ENCODE peak calls at places on chromosomes 16 and 17, in nine cellular contexts. One of them, this sample, is unnamed.

GRCh38 chr17:62656446-62656845 is 29.0 kb downstream of the MRC2 start:
- DNase-seq in stimulated activated CD8-positive, alpha-beta memory T cell treated with anti-CD3 and anti-CD28 coated beads, Interleukin-4, amount 100 ng/mL, for 24 hours: no peak
- DNase-seq in lower leg skin: no peak
- DNase-seq in stimulated activated CD4-positive, alpha-beta T cell treated with anti-CD3 and anti-CD28 coated beads, Interleukin-1b, Interleukin-23, amount 100 ng/mL, for 24 hours: no peak
- DNase-seq in renal cortical epithelial cell: no peak
- DNase-seq in ACHN: no peak
- DNase-seq in AG09319: no peak
- DNase-seq in activated naive CD4-positive, alpha-beta T cell: no peak
- DNase-seq in GM23248: no peak
- DNase-seq in this sample: no peak

GRCh38 chr16:2056077-2056476 is 8.3 kb downstream of the TSC2 start:
- DNase-seq in stimulated activated CD8-positive, alpha-beta memory T cell treated with anti-CD3 and anti-CD28 coated beads, Interleukin-4, amount 100 ng/mL, for 24 hours: no peak
- DNase-seq in lower leg skin: no peak
- DNase-seq in stimulated activated CD4-positive, alpha-beta T cell treated with anti-CD3 and anti-CD28 coated beads, Interleukin-1b, Interleukin-23, amount 100 ng/mL, for 24 hours: no peak
- DNase-seq in renal cortical epithelial cell: no peak
- DNase-seq in ACHN: no peak
- DNase-seq in AG09319: no peak
- DNase-seq in activated naive CD4-positive, alpha-beta T cell: no peak
- DNase-seq in GM23248: no peak
- DNase-seq in this sample: no peak

GRCh38 chr17:19433727-19434340 is 22.8 kb downstream of the RNF112 start:
- DNase-seq in stimulated activated CD8-positive, alpha-beta memory T cell treated with anti-CD3 and anti-CD28 coated beads, Interleukin-4, amount 100 ng/mL, for 24 hours: no peak
- DNase-seq in lower leg skin: no peak
- DNase-seq in stimulated activated CD4-positive, alpha-beta T cell treated with anti-CD3 and anti-CD28 coated beads, Interleukin-1b, Interleukin-23, amount 100 ng/mL, for 24 hours: no peak
- DNase-seq in renal cortical epithelial cell: no peak
- DNase-seq in ACHN: no peak
- DNase-seq in AG09319: no peak
- DNase-seq in activated naive CD4-positive, alpha-beta T cell: no peak
- DNase-seq in GM23248: no peak
- DNase-seq in this sample: no peak

GRCh38 chr17:57518587-57519118 is 226.4 kb downstream of the CCDC182 start:
- DNase-seq in stimulated activated CD8-positive, alpha-beta memory T cell treated with anti-CD3 and anti-CD28 coated beads, Interleukin-4, amount 100 ng/mL, for 24 hours: no peak
- DNase-seq in lower leg skin: no peak
- DNase-seq in stimulated activated CD4-positive, alpha-beta T cell treated with anti-CD3 and anti-CD28 coated beads, Interleukin-1b, Interleukin-23, amount 100 ng/mL, for 24 hours: no peak
- DNase-seq in renal cortical epithelial cell: no peak
- DNase-seq in ACHN: peak
- DNase-seq in AG09319: no peak
- DNase-seq in activated naive CD4-positive, alpha-beta T cell: no peak
- DNase-seq in GM23248: no peak
- DNase-seq in this sample: no peak

GRCh38 chr16:19380316-19380715 is 37.4 kb upstream of the TMC5 start:
- DNase-seq in stimulated activated CD8-positive, alpha-beta memory T cell treated with anti-CD3 and anti-CD28 coated beads, Interleukin-4, amount 100 ng/mL, for 24 hours: no peak
- DNase-seq in lower leg skin: no peak
- DNase-seq in stimulated activated CD4-positive, alpha-beta T cell treated with anti-CD3 and anti-CD28 coated beads, Interleukin-1b, Interleukin-23, amount 100 ng/mL, for 24 hours: no peak
- DNase-seq in renal cortical epithelial cell: no peak
- DNase-seq in ACHN: no peak
- DNase-seq in AG09319: no peak
- DNase-seq in activated naive CD4-positive, alpha-beta T cell: no peak
- DNase-seq in GM23248: no peak
- DNase-seq in this sample: no peak

GRCh38 chr17:69728816-69729215 is 314.3 kb downstream of the MAP2K6 start:
- DNase-seq in stimulated activated CD8-positive, alpha-beta memory T cell treated with anti-CD3 and anti-CD28 coated beads, Interleukin-4, amount 100 ng/mL, for 24 hours: no peak
- DNase-seq in lower leg skin: no peak
- DNase-seq in stimulated activated CD4-positive, alpha-beta T cell treated with anti-CD3 and anti-CD28 coated beads, Interleukin-1b, Interleukin-23, amount 100 ng/mL, for 24 hours: no peak
- DNase-seq in renal cortical epithelial cell: no peak
- DNase-seq in ACHN: no peak
- DNase-seq in AG09319: no peak
- DNase-seq in activated naive CD4-positive, alpha-beta T cell: no peak
- DNase-seq in GM23248: no peak
- DNase-seq in this sample: peak

GRCh38 chr16:4936991-4937781 is at the start of gene PPL:
- DNase-seq in stimulated activated CD8-positive, alpha-beta memory T cell treated with anti-CD3 and anti-CD28 coated beads, Interleukin-4, amount 100 ng/mL, for 24 hours: no peak
- DNase-seq in lower leg skin: peak
- DNase-seq in stimulated activated CD4-positive, alpha-beta T cell treated with anti-CD3 and anti-CD28 coated beads, Interleukin-1b, Interleukin-23, amount 100 ng/mL, for 24 hours: no peak
- DNase-seq in renal cortical epithelial cell: peak
- DNase-seq in ACHN: peak
- DNase-seq in AG09319: no peak
- DNase-seq in activated naive CD4-positive, alpha-beta T cell: no peak
- DNase-seq in GM23248: no peak
- DNase-seq in this sample: no peak

GRCh38 chr17:45719335-45720071 is 64.6 kb upstream of the CRHR1 start:
- DNase-seq in stimulated activated CD8-positive, alpha-beta memory T cell treated with anti-CD3 and anti-CD28 coated beads, Interleukin-4, amount 100 ng/mL, for 24 hours: no peak
- DNase-seq in lower leg skin: peak
- DNase-seq in stimulated activated CD4-positive, alpha-beta T cell treated with anti-CD3 and anti-CD28 coated beads, Interleukin-1b, Interleukin-23, amount 100 ng/mL, for 24 hours: no peak
- DNase-seq in renal cortical epithelial cell: peak
- DNase-seq in ACHN: peak
- DNase-seq in AG09319: peak
- DNase-seq in activated naive CD4-positive, alpha-beta T cell: no peak
- DNase-seq in GM23248: peak
- DNase-seq in this sample: peak

GRCh38 chr17:6098466-6099180 is 28.4 kb downstream of the WSCD1 start:
- DNase-seq in stimulated activated CD8-positive, alpha-beta memory T cell treated with anti-CD3 and anti-CD28 coated beads, Interleukin-4, amount 100 ng/mL, for 24 hours: no peak
- DNase-seq in lower leg skin: no peak
- DNase-seq in stimulated activated CD4-positive, alpha-beta T cell treated with anti-CD3 and anti-CD28 coated beads, Interleukin-1b, Interleukin-23, amount 100 ng/mL, for 24 hours: no peak
- DNase-seq in renal cortical epithelial cell: no peak
- DNase-seq in ACHN: no peak
- DNase-seq in AG09319: no peak
- DNase-seq in activated naive CD4-positive, alpha-beta T cell: no peak
- DNase-seq in GM23248: no peak
- DNase-seq in this sample: no peak

GRCh38 chr16:996672-997071 is 15.1 kb downstream of the SOX8 start:
- DNase-seq in stimulated activated CD8-positive, alpha-beta memory T cell treated with anti-CD3 and anti-CD28 coated beads, Interleukin-4, amount 100 ng/mL, for 24 hours: no peak
- DNase-seq in lower leg skin: no peak
- DNase-seq in stimulated activated CD4-positive, alpha-beta T cell treated with anti-CD3 and anti-CD28 coated beads, Interleukin-1b, Interleukin-23, amount 100 ng/mL, for 24 hours: no peak
- DNase-seq in renal cortical epithelial cell: no peak
- DNase-seq in ACHN: no peak
- DNase-seq in AG09319: no peak
- DNase-seq in activated naive CD4-positive, alpha-beta T cell: no peak
- DNase-seq in GM23248: no peak
- DNase-seq in this sample: no peak

GRCh38 chr16:57795431-57795878 is 6.8 kb downstream of the KIFC3 start:
- DNase-seq in stimulated activated CD8-positive, alpha-beta memory T cell treated with anti-CD3 and anti-CD28 coated beads, Interleukin-4, amount 100 ng/mL, for 24 hours: peak
- DNase-seq in lower leg skin: no peak
- DNase-seq in stimulated activated CD4-positive, alpha-beta T cell treated with anti-CD3 and anti-CD28 coated beads, Interleukin-1b, Interleukin-23, amount 100 ng/mL, for 24 hours: no peak
- DNase-seq in renal cortical epithelial cell: peak
- DNase-seq in ACHN: peak
- DNase-seq in AG09319: no peak
- DNase-seq in activated naive CD4-positive, alpha-beta T cell: no peak
- DNase-seq in GM23248: peak
- DNase-seq in this sample: no peak

GRCh38 chr17:60435244-60436170 is 13.2 kb downstream of the CHCT1 start:
- DNase-seq in stimulated activated CD8-positive, alpha-beta memory T cell treated with anti-CD3 and anti-CD28 coated beads, Interleukin-4, amount 100 ng/mL, for 24 hours: peak
- DNase-seq in lower leg skin: peak
- DNase-seq in stimulated activated CD4-positive, alpha-beta T cell treated with anti-CD3 and anti-CD28 coated beads, Interleukin-1b, Interleukin-23, amount 100 ng/mL, for 24 hours: peak
- DNase-seq in renal cortical epithelial cell: peak
- DNase-seq in ACHN: peak
- DNase-seq in AG09319: peak
- DNase-seq in activated naive CD4-positive, alpha-beta T cell: peak
- DNase-seq in GM23248: peak
- DNase-seq in this sample: no peak

GRCh38 chr16:51180719-51181494 is 29.8 kb upstream of the SALL1 start:
- DNase-seq in stimulated activated CD8-positive, alpha-beta memory T cell treated with anti-CD3 and anti-CD28 coated beads, Interleukin-4, amount 100 ng/mL, for 24 hours: no peak
- DNase-seq in lower leg skin: no peak
- DNase-seq in stimulated activated CD4-positive, alpha-beta T cell treated with anti-CD3 and anti-CD28 coated beads, Interleukin-1b, Interleukin-23, amount 100 ng/mL, for 24 hours: no peak
- DNase-seq in renal cortical epithelial cell: peak
- DNase-seq in ACHN: no peak
- DNase-seq in AG09319: no peak
- DNase-seq in activated naive CD4-positive, alpha-beta T cell: no peak
- DNase-seq in GM23248: no peak
- DNase-seq in this sample: no peak

GRCh38 chr16:5459863-5460262 is 362.3 kb upstream of the EEF2KMT start:
- DNase-seq in stimulated activated CD8-positive, alpha-beta memory T cell treated with anti-CD3 and anti-CD28 coated beads, Interleukin-4, amount 100 ng/mL, for 24 hours: no peak
- DNase-seq in lower leg skin: no peak
- DNase-seq in stimulated activated CD4-positive, alpha-beta T cell treated with anti-CD3 and anti-CD28 coated beads, Interleukin-1b, Interleukin-23, amount 100 ng/mL, for 24 hours: no peak
- DNase-seq in renal cortical epithelial cell: no peak
- DNase-seq in ACHN: no peak
- DNase-seq in AG09319: no peak
- DNase-seq in activated naive CD4-positive, alpha-beta T cell: no peak
- DNase-seq in GM23248: no peak
- DNase-seq in this sample: no peak

GRCh38 chr17:65268832-65269231 is 131.7 kb downstream of the RGS9 start:
- DNase-seq in stimulated activated CD8-positive, alpha-beta memory T cell treated with anti-CD3 and anti-CD28 coated beads, Interleukin-4, amount 100 ng/mL, for 24 hours: no peak
- DNase-seq in lower leg skin: no peak
- DNase-seq in stimulated activated CD4-positive, alpha-beta T cell treated with anti-CD3 and anti-CD28 coated beads, Interleukin-1b, Interleukin-23, amount 100 ng/mL, for 24 hours: no peak
- DNase-seq in renal cortical epithelial cell: no peak
- DNase-seq in ACHN: no peak
- DNase-seq in AG09319: no peak
- DNase-seq in activated naive CD4-positive, alpha-beta T cell: no peak
- DNase-seq in GM23248: peak
- DNase-seq in this sample: no peak

GRCh38 chr17:12928736-12929135 is 89.1 kb downstream of the ELAC2 start:
- DNase-seq in stimulated activated CD8-positive, alpha-beta memory T cell treated with anti-CD3 and anti-CD28 coated beads, Interleukin-4, amount 100 ng/mL, for 24 hours: no peak
- DNase-seq in lower leg skin: no peak
- DNase-seq in stimulated activated CD4-positive, alpha-beta T cell treated with anti-CD3 and anti-CD28 coated beads, Interleukin-1b, Interleukin-23, amount 100 ng/mL, for 24 hours: no peak
- DNase-seq in renal cortical epithelial cell: peak
- DNase-seq in ACHN: peak
- DNase-seq in AG09319: no peak
- DNase-seq in activated naive CD4-positive, alpha-beta T cell: no peak
- DNase-seq in GM23248: peak
- DNase-seq in this sample: no peak

GRCh38 chr17:1754430-1755112 is 7.3 kb upstream of the SERPINF1 start:
- DNase-seq in stimulated activated CD8-positive, alpha-beta memory T cell treated with anti-CD3 and anti-CD28 coated beads, Interleukin-4, amount 100 ng/mL, for 24 hours: no peak
- DNase-seq in lower leg skin: no peak
- DNase-seq in stimulated activated CD4-positive, alpha-beta T cell treated with anti-CD3 and anti-CD28 coated beads, Interleukin-1b, Interleukin-23, amount 100 ng/mL, for 24 hours: no peak
- DNase-seq in renal cortical epithelial cell: no peak
- DNase-seq in ACHN: no peak
- DNase-seq in AG09319: no peak
- DNase-seq in activated naive CD4-positive, alpha-beta T cell: no peak
- DNase-seq in GM23248: no peak
- DNase-seq in this sample: no peak

GRCh38 chr17:27502526-27503324 is 46.5 kb downstream of the KSR1 start:
- DNase-seq in stimulated activated CD8-positive, alpha-beta memory T cell treated with anti-CD3 and anti-CD28 coated beads, Interleukin-4, amount 100 ng/mL, for 24 hours: no peak
- DNase-seq in lower leg skin: no peak
- DNase-seq in stimulated activated CD4-positive, alpha-beta T cell treated with anti-CD3 and anti-CD28 coated beads, Interleukin-1b, Interleukin-23, amount 100 ng/mL, for 24 hours: no peak
- DNase-seq in renal cortical epithelial cell: peak
- DNase-seq in ACHN: no peak
- DNase-seq in AG09319: peak
- DNase-seq in activated naive CD4-positive, alpha-beta T cell: no peak
- DNase-seq in GM23248: peak
- DNase-seq in this sample: peak

GRCh38 chr17:76753061-76753961 is 15.4 kb downstream of the MFSD11 start:
- DNase-seq in stimulated activated CD8-positive, alpha-beta memory T cell treated with anti-CD3 and anti-CD28 coated beads, Interleukin-4, amount 100 ng/mL, for 24 hours: no peak
- DNase-seq in lower leg skin: no peak
- DNase-seq in stimulated activated CD4-positive, alpha-beta T cell treated with anti-CD3 and anti-CD28 coated beads, Interleukin-1b, Interleukin-23, amount 100 ng/mL, for 24 hours: no peak
- DNase-seq in renal cortical epithelial cell: no peak
- DNase-seq in ACHN: no peak
- DNase-seq in AG09319: no peak
- DNase-seq in activated naive CD4-positive, alpha-beta T cell: peak
- DNase-seq in GM23248: no peak
- DNase-seq in this sample: no peak

GRCh38 chr17:68383120-68383442 is 74.2 kb downstream of the WIPI1 start:
- DNase-seq in stimulated activated CD8-positive, alpha-beta memory T cell treated with anti-CD3 and anti-CD28 coated beads, Interleukin-4, amount 100 ng/mL, for 24 hours: no peak
- DNase-seq in lower leg skin: no peak
- DNase-seq in stimulated activated CD4-positive, alpha-beta T cell treated with anti-CD3 and anti-CD28 coated beads, Interleukin-1b, Interleukin-23, amount 100 ng/mL, for 24 hours: no peak
- DNase-seq in renal cortical epithelial cell: no peak
- DNase-seq in ACHN: no peak
- DNase-seq in AG09319: no peak
- DNase-seq in activated naive CD4-positive, alpha-beta T cell: no peak
- DNase-seq in GM23248: no peak
- DNase-seq in this sample: no peak

GRCh38 chr16:87895641-87896141 is 26.4 kb upstream of the SLC7A5 start:
- DNase-seq in stimulated activated CD8-positive, alpha-beta memory T cell treated with anti-CD3 and anti-CD28 coated beads, Interleukin-4, amount 100 ng/mL, for 24 hours: peak
- DNase-seq in lower leg skin: peak
- DNase-seq in stimulated activated CD4-positive, alpha-beta T cell treated with anti-CD3 and anti-CD28 coated beads, Interleukin-1b, Interleukin-23, amount 100 ng/mL, for 24 hours: peak
- DNase-seq in renal cortical epithelial cell: no peak
- DNase-seq in ACHN: no peak
- DNase-seq in AG09319: no peak
- DNase-seq in activated naive CD4-positive, alpha-beta T cell: peak
- DNase-seq in GM23248: peak
- DNase-seq in this sample: peak

GRCh38 chr16:66020642-66021041 is 345.8 kb upstream of the CDH5 start:
- DNase-seq in stimulated activated CD8-positive, alpha-beta memory T cell treated with anti-CD3 and anti-CD28 coated beads, Interleukin-4, amount 100 ng/mL, for 24 hours: no peak
- DNase-seq in lower leg skin: peak
- DNase-seq in stimulated activated CD4-positive, alpha-beta T cell treated with anti-CD3 and anti-CD28 coated beads, Interleukin-1b, Interleukin-23, amount 100 ng/mL, for 24 hours: no peak
- DNase-seq in renal cortical epithelial cell: no peak
- DNase-seq in ACHN: no peak
- DNase-seq in AG09319: no peak
- DNase-seq in activated naive CD4-positive, alpha-beta T cell: no peak
- DNase-seq in GM23248: no peak
- DNase-seq in this sample: no peak

GRCh38 chr16:52435573-52435972 is 111.4 kb downstream of the TOX3 start:
- DNase-seq in stimulated activated CD8-positive, alpha-beta memory T cell treated with anti-CD3 and anti-CD28 coated beads, Interleukin-4, amount 100 ng/mL, for 24 hours: no peak
- DNase-seq in lower leg skin: no peak
- DNase-seq in stimulated activated CD4-positive, alpha-beta T cell treated with anti-CD3 and anti-CD28 coated beads, Interleukin-1b, Interleukin-23, amount 100 ng/mL, for 24 hours: no peak
- DNase-seq in renal cortical epithelial cell: peak
- DNase-seq in ACHN: no peak
- DNase-seq in AG09319: no peak
- DNase-seq in activated naive CD4-positive, alpha-beta T cell: no peak
- DNase-seq in GM23248: no peak
- DNase-seq in this sample: no peak

GRCh38 chr16:80607204-80607603 is 66.4 kb downstream of the DYNLRB2 start:
- DNase-seq in stimulated activated CD8-positive, alpha-beta memory T cell treated with anti-CD3 and anti-CD28 coated beads, Interleukin-4, amount 100 ng/mL, for 24 hours: no peak
- DNase-seq in lower leg skin: no peak
- DNase-seq in stimulated activated CD4-positive, alpha-beta T cell treated with anti-CD3 and anti-CD28 coated beads, Interleukin-1b, Interleukin-23, amount 100 ng/mL, for 24 hours: no peak
- DNase-seq in renal cortical epithelial cell: no peak
- DNase-seq in ACHN: no peak
- DNase-seq in AG09319: no peak
- DNase-seq in activated naive CD4-positive, alpha-beta T cell: no peak
- DNase-seq in GM23248: no peak
- DNase-seq in this sample: no peak

GRCh38 chr17:6843241-6843890 is 11.8 kb upstream of the TEKT1 start:
- DNase-seq in stimulated activated CD8-positive, alpha-beta memory T cell treated with anti-CD3 and anti-CD28 coated beads, Interleukin-4, amount 100 ng/mL, for 24 hours: no peak
- DNase-seq in lower leg skin: no peak
- DNase-seq in stimulated activated CD4-positive, alpha-beta T cell treated with anti-CD3 and anti-CD28 coated beads, Interleukin-1b, Interleukin-23, amount 100 ng/mL, for 24 hours: no peak
- DNase-seq in renal cortical epithelial cell: peak
- DNase-seq in ACHN: peak
- DNase-seq in AG09319: peak
- DNase-seq in activated naive CD4-positive, alpha-beta T cell: no peak
- DNase-seq in GM23248: peak
- DNase-seq in this sample: no peak

GRCh38 chr16:21083729-21084268 is 66.8 kb downstream of the DNAH3 start:
- DNase-seq in stimulated activated CD8-positive, alpha-beta memory T cell treated with anti-CD3 and anti-CD28 coated beads, Interleukin-4, amount 100 ng/mL, for 24 hours: peak
- DNase-seq in lower leg skin: peak
- DNase-seq in stimulated activated CD4-positive, alpha-beta T cell treated with anti-CD3 and anti-CD28 coated beads, Interleukin-1b, Interleukin-23, amount 100 ng/mL, for 24 hours: peak
- DNase-seq in renal cortical epithelial cell: peak
- DNase-seq in ACHN: peak
- DNase-seq in AG09319: no peak
- DNase-seq in activated naive CD4-positive, alpha-beta T cell: peak
- DNase-seq in GM23248: peak
- DNase-seq in this sample: no peak

GRCh38 chr16:21663889-21664647 is at the start of gene OTOA:
- DNase-seq in stimulated activated CD8-positive, alpha-beta memory T cell treated with anti-CD3 and anti-CD28 coated beads, Interleukin-4, amount 100 ng/mL, for 24 hours: no peak
- DNase-seq in lower leg skin: no peak
- DNase-seq in stimulated activated CD4-positive, alpha-beta T cell treated with anti-CD3 and anti-CD28 coated beads, Interleukin-1b, Interleukin-23, amount 100 ng/mL, for 24 hours: no peak
- DNase-seq in renal cortical epithelial cell: no peak
- DNase-seq in ACHN: no peak
- DNase-seq in AG09319: no peak
- DNase-seq in activated naive CD4-positive, alpha-beta T cell: peak
- DNase-seq in GM23248: peak
- DNase-seq in this sample: no peak

GRCh38 chr17:12492450-12492849 is 173.2 kb upstream of the MYOCD start:
- DNase-seq in stimulated activated CD8-positive, alpha-beta memory T cell treated with anti-CD3 and anti-CD28 coated beads, Interleukin-4, amount 100 ng/mL, for 24 hours: no peak
- DNase-seq in lower leg skin: no peak
- DNase-seq in stimulated activated CD4-positive, alpha-beta T cell treated with anti-CD3 and anti-CD28 coated beads, Interleukin-1b, Interleukin-23, amount 100 ng/mL, for 24 hours: no peak
- DNase-seq in renal cortical epithelial cell: no peak
- DNase-seq in ACHN: no peak
- DNase-seq in AG09319: no peak
- DNase-seq in activated naive CD4-positive, alpha-beta T cell: no peak
- DNase-seq in GM23248: no peak
- DNase-seq in this sample: no peak

GRCh38 chr16:9846362-9847099 is 335.7 kb downstream of the GRIN2A start:
- DNase-seq in stimulated activated CD8-positive, alpha-beta memory T cell treated with anti-CD3 and anti-CD28 coated beads, Interleukin-4, amount 100 ng/mL, for 24 hours: no peak
- DNase-seq in lower leg skin: no peak
- DNase-seq in stimulated activated CD4-positive, alpha-beta T cell treated with anti-CD3 and anti-CD28 coated beads, Interleukin-1b, Interleukin-23, amount 100 ng/mL, for 24 hours: no peak
- DNase-seq in renal cortical epithelial cell: no peak
- DNase-seq in ACHN: no peak
- DNase-seq in AG09319: no peak
- DNase-seq in activated naive CD4-positive, alpha-beta T cell: no peak
- DNase-seq in GM23248: peak
- DNase-seq in this sample: no peak

GRCh38 chr17:64002658-64003525 is 4.7 kb downstream of the PRR29 start:
- DNase-seq in stimulated activated CD8-positive, alpha-beta memory T cell treated with anti-CD3 and anti-CD28 coated beads, Interleukin-4, amount 100 ng/mL, for 24 hours: no peak
- DNase-seq in lower leg skin: no peak
- DNase-seq in stimulated activated CD4-positive, alpha-beta T cell treated with anti-CD3 and anti-CD28 coated beads, Interleukin-1b, Interleukin-23, amount 100 ng/mL, for 24 hours: no peak
- DNase-seq in renal cortical epithelial cell: no peak
- DNase-seq in ACHN: no peak
- DNase-seq in AG09319: no peak
- DNase-seq in activated naive CD4-positive, alpha-beta T cell: no peak
- DNase-seq in GM23248: no peak
- DNase-seq in this sample: no peak

GRCh38 chr17:71338396-71338795 is 782.4 kb upstream of the SOX9 start:
- DNase-seq in stimulated activated CD8-positive, alpha-beta memory T cell treated with anti-CD3 and anti-CD28 coated beads, Interleukin-4, amount 100 ng/mL, for 24 hours: no peak
- DNase-seq in lower leg skin: no peak
- DNase-seq in stimulated activated CD4-positive, alpha-beta T cell treated with anti-CD3 and anti-CD28 coated beads, Interleukin-1b, Interleukin-23, amount 100 ng/mL, for 24 hours: no peak
- DNase-seq in renal cortical epithelial cell: peak
- DNase-seq in ACHN: no peak
- DNase-seq in AG09319: peak
- DNase-seq in activated naive CD4-positive, alpha-beta T cell: no peak
- DNase-seq in GM23248: peak
- DNase-seq in this sample: no peak